ENCODE peak calls at places on chromosomes 7 and 10, in four cellular contexts. N is cardiac muscle cell, X is Panc1, A is DND-41. J is an unnamed sample.

GRCh38 chr10:76074659-76075058 is 643.2 kb downstream of the LRMDA start:
- DNase-seq in X (no peak), N (no peak), A (no peak), J (no peak)

GRCh38 chr7:19522486-19522885 is 186.4 kb downstream of the POLR1F start:
- DNase-seq in A (no peak), N (no peak), X (no peak), J (no peak)

GRCh38 chr7:139771001-139771956 is 6.5 kb downstream of the HIPK2 start:
- DNase-seq in X (peak; percentile 82), A (no peak), N (no peak), J (no peak)

GRCh38 chr10:63266337-63267327 is 133.5 kb downstream of the NRBF2 start:
- DNase-seq in X (peak; percentile 24), A (no peak), N (no peak), J (no peak)

GRCh38 chr10:7529638-7530037 is 118.8 kb upstream of the SFMBT2 start:
- DNase-seq in A (peak; percentile 47), X (no peak), N (peak; percentile 48), J (no peak)

GRCh38 chr10:89615105-89615504 is 29.9 kb downstream of the PANK1 start:
- DNase-seq in N (no peak), X (no peak), A (no peak), J (no peak)

GRCh38 chr10:24255115-24255895 is 46.4 kb downstream of the KIAA1217 start:
- DNase-seq in A (no peak), X (no peak), N (no peak), J (no peak)

GRCh38 chr10:62635127-62635526 is 169.4 kb upstream of the ADO start:
- DNase-seq in A (no peak), X (no peak), N (no peak), J (no peak)

GRCh38 chr10:59337254-59337653 is 25.1 kb downstream of the FAM13C start:
- DNase-seq in X (no peak), N (peak; percentile 89), A (no peak), J (no peak)

GRCh38 chr7:134613623-134614347 is 32.9 kb upstream of the BPGM start:
- DNase-seq in X (peak; percentile 97), A (no peak), N (no peak), J (no peak)

GRCh38 chr10:73946253-73947145 is 35.6 kb downstream of the PLAU start:
- DNase-seq in A (no peak), X (no peak), N (no peak), J (no peak)

GRCh38 chr7:143181349-143181748 is 1.9 kb upstream of the TAS2R39 start:
- DNase-seq in X (no peak), N (no peak), A (peak; percentile 13), J (no peak)

GRCh38 chr7:149310113-149310836 is 48.3 kb downstream of the ZNF783 start:
- DNase-seq in N (peak; percentile 6), A (no peak), X (peak; percentile 90), J (peak; percentile 30)

GRCh38 chr7:140238778-140239652 is 62.2 kb upstream of the KDM7A start:
- DNase-seq in X (no peak), A (no peak), N (no peak), J (no peak)

GRCh38 chr10:5603848-5604170 is 62.6 kb downstream of the ASB13 start:
- DNase-seq in N (no peak), X (no peak), A (no peak), J (no peak)

GRCh38 chr7:96823274-96823673 is 113.6 kb upstream of the SEM1 start:
- DNase-seq in N (no peak), A (no peak), X (no peak), J (no peak)

GRCh38 chr10:76017026-76017732 is 585.8 kb downstream of the LRMDA start:
- DNase-seq in A (no peak), X (no peak), N (peak; percentile 45), J (no peak)

GRCh38 chr10:75407716-75408511 is 6.3 kb upstream of the ZNF503 start:
- DNase-seq in A (no peak), X (no peak), N (peak; percentile 66), J (no peak)

GRCh38 chr10:74177140-74177677 is 26.2 kb downstream of the ADK start:
- DNase-seq in A (peak; percentile 29), N (no peak), X (peak; percentile 20), J (peak; percentile 19)

GRCh38 chr10:22690614-22691431 is 23.6 kb downstream of the PIP4K2A start:
- DNase-seq in X (no peak), N (no peak), A (no peak), J (no peak)

GRCh38 chr10:102067091-102067916 is 2.2 kb downstream of the HPS6 start:
- DNase-seq in X (no peak), N (no peak), A (no peak), J (no peak)

GRCh38 chr7:19982841-19983835 is 209.7 kb upstream of the TMEM196 start:
- DNase-seq in A (peak; percentile 6), X (no peak), N (peak; percentile 58), J (no peak)

GRCh38 chr7:116770941-116771340 is 91.4 kb upstream of the CAPZA2 start:
- DNase-seq in A (no peak), N (no peak), X (no peak), J (no peak)

GRCh38 chr10:61937631-61938284 is 36.3 kb downstream of the ARID5B start:
- DNase-seq in N (no peak), X (no peak), A (no peak), J (no peak)

GRCh38 chr7:128157906-128158305 is 83.2 kb upstream of the LEP start:
- DNase-seq in A (no peak), X (no peak), N (no peak), J (no peak)
- H3K27me3 ChIP-seq in A (peaks cover 14% of the 10 kb centered on the region), X (peaks cover 32% of the 10 kb centered on the region), N (peaks cover 46% of the 10 kb centered on the region), J (peaks cover 7% of the 10 kb centered on the region)

DNA sequence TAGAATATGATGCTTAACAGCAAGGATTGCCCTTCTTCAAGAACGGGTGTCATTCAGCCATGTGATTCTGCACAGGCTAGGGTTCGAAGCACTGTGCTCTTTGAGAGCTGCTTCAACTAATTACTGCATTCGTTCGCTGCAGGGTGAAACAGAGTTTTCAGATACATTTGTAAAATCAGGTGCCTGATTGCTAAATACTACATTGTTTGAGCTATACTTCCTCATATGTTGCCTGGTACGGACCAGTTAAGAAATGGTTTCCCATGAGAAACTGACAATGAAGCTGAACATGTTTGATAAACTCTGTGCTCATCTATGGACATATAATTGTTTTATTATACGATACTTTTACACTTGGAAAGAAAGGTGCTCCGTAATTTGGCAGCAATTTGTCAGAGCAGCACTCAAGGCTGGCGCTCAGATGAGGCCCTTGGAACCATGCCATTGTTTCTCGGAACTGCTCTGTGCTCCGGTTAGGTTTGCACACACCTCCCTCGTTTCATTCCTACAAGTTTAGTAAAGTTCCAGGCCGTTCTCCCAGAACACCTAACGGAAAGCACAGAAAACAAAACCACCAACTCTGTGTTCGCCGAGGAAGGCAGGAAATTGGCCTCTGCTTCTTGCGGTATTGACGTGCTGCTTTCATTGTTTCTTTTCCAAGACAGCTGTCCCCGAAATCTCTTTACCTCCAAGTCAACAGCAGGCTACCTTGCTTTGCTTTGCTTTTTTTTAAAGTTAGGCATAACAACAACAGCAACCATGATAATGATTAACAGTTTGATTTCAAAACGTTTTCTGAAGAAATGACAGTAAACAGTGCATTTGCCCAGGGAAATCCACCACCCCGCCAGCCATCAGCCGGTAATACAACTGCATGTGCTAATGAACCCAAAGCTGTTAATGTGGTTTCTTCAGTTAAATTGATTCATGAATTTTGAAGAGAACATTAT is 206.9 kb downstream of the EBF3 start:
- DNase-seq in A (peak; percentile 69), X (no peak), N (no peak), J (no peak)
- H3K27ac ChIP-seq in A (peak overlapping the region; percentile 88), X (no peak overlapping the region), N (no peak overlapping the region), J (no peak overlapping the region)

DNA sequence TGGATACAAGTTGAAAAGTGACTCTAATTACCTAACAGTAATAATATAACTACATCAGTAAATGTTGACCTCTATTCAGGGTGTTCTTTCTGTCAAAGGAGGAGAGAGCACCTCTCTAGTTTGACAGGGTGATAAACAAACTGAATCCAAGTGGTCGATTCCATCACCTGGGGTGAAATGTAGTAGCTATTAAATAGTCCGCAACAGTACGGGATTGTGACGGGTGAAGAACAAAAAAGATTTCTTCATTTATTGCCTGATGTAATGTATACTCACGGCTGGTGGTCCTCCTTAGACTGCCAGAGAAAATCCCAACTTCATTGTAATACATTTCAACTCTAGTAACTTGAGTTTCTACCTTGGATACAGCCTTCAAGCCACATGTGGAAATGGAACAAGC is 292.5 kb upstream of the CELF2 start:
- DNase-seq in X (no peak), N (no peak), A (no peak), J (no peak)
- H3K36me3 ChIP-seq in X (no peaks in the 10 kb centered on the region), N (no peaks in the 10 kb centered on the region), A (no peaks in the 10 kb centered on the region), J (no peaks in the 10 kb centered on the region)

GRCh38 chr10:100653957-100654834 is 91.2 kb upstream of the PAX2 start:
- DNase-seq in A (peak; percentile 67), X (no peak), N (peak; percentile 48), J (peak; percentile 29)
- H3K27me3 ChIP-seq in A (peaks cover 36% of the 10 kb centered on the region), X (peaks cover 25% of the 10 kb centered on the region), N (peaks cover 73% of the 10 kb centered on the region), J (peaks cover 33% of the 10 kb centered on the region)

GRCh38 chr10:43806851-43807640 is 158.4 kb upstream of the ZNF32 start:
- DNase-seq in A (no peak), X (no peak), N (no peak), J (no peak)
- H3K27ac ChIP-seq in A (peak overlapping the region; percentile 73), X (no peak overlapping the region), N (no peak overlapping the region), J (no peak overlapping the region)

GRCh38 chr7:130129099-130129498 is 58.8 kb downstream of the KLHDC10 start:
- DNase-seq in A (no peak), N (no peak), X (no peak), J (no peak)

GRCh38 chr7:130127404-130128395 is 57.4 kb downstream of the KLHDC10 start:
- DNase-seq in N (no peak), A (no peak), X (no peak), J (no peak)

GRCh38 chr7:130118801-130119200 is 48.5 kb downstream of the KLHDC10 start:
- DNase-seq in N (no peak), X (no peak), A (no peak), J (no peak)

GRCh38 chr7:130124711-130125110 is 54.4 kb downstream of the KLHDC10 start:
- DNase-seq in N (no peak), X (no peak), A (no peak), J (no peak)
- H3K36me3 ChIP-seq in N (peaks cover 55% of the 10 kb centered on the region), X (peaks cover 13% of the 10 kb centered on the region), A (peaks cover 79% of the 10 kb centered on the region), J (peaks cover 66% of the 10 kb centered on the region)

GRCh38 chr7:28879105-28879504 is 79.0 kb downstream of the TRIL start:
- DNase-seq in N (no peak), A (no peak), X (no peak), J (no peak)
- H3K27me3 ChIP-seq in N (peaks cover 3% of the 10 kb centered on the region), A (peaks cover 8% of the 10 kb centered on the region), X (peaks cover 6% of the 10 kb centered on the region), J (peaks cover 2% of the 10 kb centered on the region)

GRCh38 chr10:96625173-96625572 is 38.4 kb upstream of the TM9SF3 start:
- DNase-seq in N (no peak), A (no peak), X (no peak), J (no peak)

GRCh38 chr10:96618648-96619047 is 31.8 kb upstream of the TM9SF3 start:
- DNase-seq in N (peak; percentile 38), A (no peak), X (no peak), J (no peak)

GRCh38 chr10:96619803-96620773 is 33.3 kb upstream of the TM9SF3 start:
- DNase-seq in N (peak; percentile 66), A (no peak), X (no peak), J (no peak)

GRCh38 chr10:96619120-96619519 is 32.3 kb upstream of the TM9SF3 start:
- DNase-seq in A (no peak), X (no peak), N (peak; percentile 31), J (no peak)

GRCh38 chr10:96622330-96622729 is 35.5 kb upstream of the TM9SF3 start:
- DNase-seq in X (no peak), A (no peak), N (no peak), J (no peak)
- H3K27ac ChIP-seq in X (no peak overlapping the region), A (no peak overlapping the region), N (no peak overlapping the region), J (no peak overlapping the region)

J was measured in CD4-positive, CD25-positive, alpha-beta regulatory T cell.